ENCODE peak calls at places on chromosome X, in seven cellular contexts. One of them, this sample, is unnamed.

GRCh38 chrX:6004529-6004928 is 224.1 kb downstream of the NLGN4X start:
- DNase-seq in mucosa of descending colon: no peak
- DNase-seq in cardiac muscle cell: no peak
- DNase-seq in lower leg skin: no peak
- DNase-seq in GM20000: no peak
- DNase-seq in Peyer's patch: no peak
- DNase-seq in RWPE1: no peak
- DNase-seq in this sample: no peak

GRCh38 chrX:44873415-44874270 is 655 bp downstream of the KDM6A start:
- DNase-seq in mucosa of descending colon: peak
- DNase-seq in cardiac muscle cell: peak
- DNase-seq in lower leg skin: peak
- DNase-seq in GM20000: peak
- DNase-seq in Peyer's patch: peak
- DNase-seq in RWPE1: no peak
- DNase-seq in this sample: peak

GRCh38 chrX:132384301-132384700 is 104.5 kb downstream of the MBNL3 start:
- DNase-seq in mucosa of descending colon: no peak
- DNase-seq in cardiac muscle cell: no peak
- DNase-seq in lower leg skin: no peak
- DNase-seq in GM20000: no peak
- DNase-seq in Peyer's patch: no peak
- DNase-seq in RWPE1: no peak
- DNase-seq in this sample: no peak

GRCh38 chrX:133214316-133214715 is 3.8 kb downstream of the TFDP3 start:
- DNase-seq in mucosa of descending colon: no peak
- DNase-seq in cardiac muscle cell: no peak
- DNase-seq in lower leg skin: no peak
- DNase-seq in GM20000: no peak
- DNase-seq in Peyer's patch: no peak
- DNase-seq in RWPE1: no peak
- DNase-seq in this sample: no peak

GRCh38 chrX:154358011-154358410 is 16.4 kb downstream of the FLNA start:
- DNase-seq in mucosa of descending colon: no peak
- DNase-seq in cardiac muscle cell: no peak
- DNase-seq in lower leg skin: no peak
- DNase-seq in GM20000: no peak
- DNase-seq in Peyer's patch: no peak
- DNase-seq in RWPE1: no peak
- DNase-seq in this sample: no peak

GRCh38 chrX:40055495-40055894 is 42.3 kb downstream of the BCOR start:
- DNase-seq in mucosa of descending colon: no peak
- DNase-seq in cardiac muscle cell: no peak
- DNase-seq in lower leg skin: no peak
- DNase-seq in GM20000: no peak
- DNase-seq in Peyer's patch: no peak
- DNase-seq in RWPE1: no peak
- DNase-seq in this sample: no peak

GRCh38 chrX:30992381-30992904 is 79.4 kb downstream of the FTHL17 start:
- DNase-seq in mucosa of descending colon: no peak
- DNase-seq in cardiac muscle cell: peak
- DNase-seq in lower leg skin: no peak
- DNase-seq in GM20000: no peak
- DNase-seq in Peyer's patch: no peak
- DNase-seq in RWPE1: no peak
- DNase-seq in this sample: no peak

GRCh38 chrX:120302434-120302833 is 8.8 kb downstream of the TMEM255A start:
- DNase-seq in mucosa of descending colon: peak
- DNase-seq in cardiac muscle cell: peak
- DNase-seq in lower leg skin: no peak
- DNase-seq in GM20000: peak
- DNase-seq in Peyer's patch: peak
- DNase-seq in RWPE1: no peak
- DNase-seq in this sample: no peak

GRCh38 chrX:109954333-109954732 is 48.6 kb upstream of the TMEM164 start:
- DNase-seq in mucosa of descending colon: no peak
- DNase-seq in cardiac muscle cell: no peak
- DNase-seq in lower leg skin: no peak
- DNase-seq in GM20000: no peak
- DNase-seq in Peyer's patch: no peak
- DNase-seq in RWPE1: peak
- DNase-seq in this sample: no peak

GRCh38 chrX:13834316-13834715 is 17.4 kb upstream of the GPM6B start:
- DNase-seq in mucosa of descending colon: no peak
- DNase-seq in cardiac muscle cell: no peak
- DNase-seq in lower leg skin: no peak
- DNase-seq in GM20000: no peak
- DNase-seq in Peyer's patch: no peak
- DNase-seq in RWPE1: no peak
- DNase-seq in this sample: no peak

GRCh38 chrX:85992811-85993229 is 54.5 kb downstream of the CHM start:
- DNase-seq in mucosa of descending colon: no peak
- DNase-seq in cardiac muscle cell: no peak
- DNase-seq in lower leg skin: no peak
- DNase-seq in GM20000: no peak
- DNase-seq in Peyer's patch: no peak
- DNase-seq in RWPE1: peak
- DNase-seq in this sample: no peak

GRCh38 chrX:40130207-40130606 is 32.4 kb upstream of the BCOR start:
- DNase-seq in mucosa of descending colon: no peak
- DNase-seq in cardiac muscle cell: no peak
- DNase-seq in lower leg skin: no peak
- DNase-seq in GM20000: no peak
- DNase-seq in Peyer's patch: no peak
- DNase-seq in RWPE1: peak
- DNase-seq in this sample: no peak

GRCh38 chrX:48903290-48903689 is 5.6 kb downstream of the PQBP1 start:
- DNase-seq in mucosa of descending colon: no peak
- DNase-seq in cardiac muscle cell: no peak
- DNase-seq in lower leg skin: no peak
- DNase-seq in GM20000: no peak
- DNase-seq in Peyer's patch: no peak
- DNase-seq in RWPE1: no peak
- DNase-seq in this sample: no peak

GRCh38 chrX:130028196-130028595 is 45.8 kb downstream of the BCORL1 start:
- DNase-seq in mucosa of descending colon: no peak
- DNase-seq in cardiac muscle cell: peak
- DNase-seq in lower leg skin: peak
- DNase-seq in GM20000: peak
- DNase-seq in Peyer's patch: peak
- DNase-seq in RWPE1: peak
- DNase-seq in this sample: peak

GRCh38 chrX:13939741-13940597 is 89.7 kb downstream of the GEMIN8 start:
- DNase-seq in mucosa of descending colon: no peak
- DNase-seq in cardiac muscle cell: no peak
- DNase-seq in lower leg skin: no peak
- DNase-seq in GM20000: no peak
- DNase-seq in Peyer's patch: no peak
- DNase-seq in RWPE1: no peak
- DNase-seq in this sample: no peak

GRCh38 chrX:78687586-78687985 is 28.5 kb upstream of the RTL3 start:
- DNase-seq in mucosa of descending colon: no peak
- DNase-seq in cardiac muscle cell: no peak
- DNase-seq in lower leg skin: no peak
- DNase-seq in GM20000: no peak
- DNase-seq in Peyer's patch: no peak
- DNase-seq in RWPE1: no peak
- DNase-seq in this sample: no peak

GRCh38 chrX:12245650-12246645 is 107.7 kb downstream of the FRMPD4 start:
- DNase-seq in mucosa of descending colon: no peak
- DNase-seq in cardiac muscle cell: no peak
- DNase-seq in lower leg skin: no peak
- DNase-seq in GM20000: no peak
- DNase-seq in Peyer's patch: no peak
- DNase-seq in RWPE1: no peak
- DNase-seq in this sample: no peak

GRCh38 chrX:17635231-17635630 is 102.1 kb upstream of the SCML1 start:
- DNase-seq in mucosa of descending colon: peak
- DNase-seq in cardiac muscle cell: peak
- DNase-seq in lower leg skin: no peak
- DNase-seq in GM20000: no peak
- DNase-seq in Peyer's patch: no peak
- DNase-seq in RWPE1: no peak
- DNase-seq in this sample: no peak

GRCh38 chrX:58025979-58026378 is 115.7 kb upstream of the ZXDA start:
- DNase-seq in mucosa of descending colon: no peak
- DNase-seq in cardiac muscle cell: no peak
- DNase-seq in lower leg skin: no peak
- DNase-seq in GM20000: peak
- DNase-seq in Peyer's patch: peak
- DNase-seq in RWPE1: peak
- DNase-seq in this sample: no peak

GRCh38 chrX:103716967-103717366 is 6.3 kb downstream of the TMEM31 start:
- DNase-seq in mucosa of descending colon: no peak
- DNase-seq in cardiac muscle cell: no peak
- DNase-seq in lower leg skin: no peak
- DNase-seq in GM20000: no peak
- DNase-seq in Peyer's patch: no peak
- DNase-seq in RWPE1: peak
- DNase-seq in this sample: no peak

GRCh38 chrX:110414679-110415439 is 56.2 kb downstream of the RTL9 start:
- DNase-seq in mucosa of descending colon: no peak
- DNase-seq in cardiac muscle cell: no peak
- DNase-seq in lower leg skin: no peak
- DNase-seq in GM20000: peak
- DNase-seq in Peyer's patch: no peak
- DNase-seq in RWPE1: no peak
- DNase-seq in this sample: no peak

GRCh38 chrX:52870041-52870440 is 2.2 kb upstream of the XAGE3 start:
- DNase-seq in mucosa of descending colon: no peak
- DNase-seq in cardiac muscle cell: no peak
- DNase-seq in lower leg skin: no peak
- DNase-seq in GM20000: no peak
- DNase-seq in Peyer's patch: no peak
- DNase-seq in RWPE1: no peak
- DNase-seq in this sample: no peak

GRCh38 chrX:117771384-117771783 is 345.2 kb downstream of the KLHL13 start:
- DNase-seq in mucosa of descending colon: no peak
- DNase-seq in cardiac muscle cell: no peak
- DNase-seq in lower leg skin: no peak
- DNase-seq in GM20000: no peak
- DNase-seq in Peyer's patch: no peak
- DNase-seq in RWPE1: no peak
- DNase-seq in this sample: no peak

DNA sequence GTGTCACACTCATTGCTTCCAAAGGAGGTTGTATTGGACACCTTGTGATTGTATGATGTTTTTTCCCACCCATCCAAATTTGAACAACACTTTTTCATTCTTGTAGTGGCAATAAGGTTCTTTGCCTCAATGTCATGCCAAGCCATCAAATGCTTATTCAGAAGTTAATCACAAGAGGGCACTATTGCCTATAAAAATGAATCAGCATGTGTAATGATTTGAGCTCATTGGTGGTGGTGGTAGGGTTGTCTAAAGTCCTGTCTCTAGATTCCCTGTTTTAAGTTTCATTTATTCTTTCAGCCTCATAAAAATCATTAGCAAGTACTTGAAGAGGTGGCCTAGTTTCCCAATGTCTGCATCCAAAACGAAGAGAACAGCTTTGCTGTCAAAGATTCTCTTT is 37.0 kb downstream of the IRS4 start:
- DNase-seq in mucosa of descending colon: no peak
- DNase-seq in cardiac muscle cell: peak
- DNase-seq in lower leg skin: no peak
- DNase-seq in GM20000: peak
- DNase-seq in Peyer's patch: no peak
- DNase-seq in RWPE1: peak
- DNase-seq in this sample: no peak
- TF ChIP-seq CTCF in mucosa of descending colon: no peak
- TF ChIP-seq CTCF in cardiac muscle cell: peak
- TF ChIP-seq CTCF in lower leg skin: no peak
- TF ChIP-seq CTCF in GM20000: no peak
- TF ChIP-seq CTCF in Peyer's patch: no peak
- TF ChIP-seq CTCF in RWPE1: no peak
- TF ChIP-seq CTCF in this sample: no peak

GRCh38 chrX:135389243-135389642 is 32.5 kb upstream of the SMIM10L2A start:
- DNase-seq in mucosa of descending colon: no peak
- DNase-seq in cardiac muscle cell: no peak
- DNase-seq in lower leg skin: no peak
- DNase-seq in GM20000: no peak
- DNase-seq in Peyer's patch: no peak
- DNase-seq in RWPE1: no peak
- DNase-seq in this sample: no peak

GRCh38 chrX:135388841-135389240 is 32.9 kb upstream of the SMIM10L2A start:
- DNase-seq in mucosa of descending colon: no peak
- DNase-seq in cardiac muscle cell: no peak
- DNase-seq in lower leg skin: no peak
- DNase-seq in GM20000: no peak
- DNase-seq in Peyer's patch: no peak
- DNase-seq in RWPE1: no peak
- DNase-seq in this sample: no peak

GRCh38 chrX:135384161-135384836 is 37.4 kb upstream of the SMIM10L2A start:
- DNase-seq in mucosa of descending colon: no peak
- DNase-seq in cardiac muscle cell: no peak
- DNase-seq in lower leg skin: no peak
- DNase-seq in GM20000: no peak
- DNase-seq in Peyer's patch: no peak
- DNase-seq in RWPE1: no peak
- DNase-seq in this sample: no peak

GRCh38 chrX:135382260-135382659 is 39.5 kb upstream of the SMIM10L2A start:
- DNase-seq in mucosa of descending colon: no peak
- DNase-seq in cardiac muscle cell: no peak
- DNase-seq in lower leg skin: no peak
- DNase-seq in GM20000: no peak
- DNase-seq in Peyer's patch: no peak
- DNase-seq in RWPE1: no peak
- DNase-seq in this sample: peak

GRCh38 chrX:135383249-135383648 is 38.5 kb upstream of the SMIM10L2A start:
- DNase-seq in mucosa of descending colon: no peak
- DNase-seq in cardiac muscle cell: no peak
- DNase-seq in lower leg skin: no peak
- DNase-seq in GM20000: no peak
- DNase-seq in Peyer's patch: no peak
- DNase-seq in RWPE1: no peak
- DNase-seq in this sample: no peak
- TF ChIP-seq CTCF in mucosa of descending colon: no peak
- TF ChIP-seq CTCF in cardiac muscle cell: no peak
- TF ChIP-seq CTCF in lower leg skin: no peak
- TF ChIP-seq CTCF in GM20000: no peak
- TF ChIP-seq CTCF in Peyer's patch: no peak
- TF ChIP-seq CTCF in RWPE1: no peak
- TF ChIP-seq CTCF in this sample: no peak

GRCh38 chrX:50082741-50083140 is 118.1 kb downstream of the AKAP4 start:
- DNase-seq in mucosa of descending colon: no peak
- DNase-seq in cardiac muscle cell: no peak
- DNase-seq in lower leg skin: no peak
- DNase-seq in GM20000: no peak
- DNase-seq in Peyer's patch: no peak
- DNase-seq in RWPE1: no peak
- DNase-seq in this sample: no peak
- TF ChIP-seq CTCF in mucosa of descending colon: no peak
- TF ChIP-seq CTCF in cardiac muscle cell: no peak
- TF ChIP-seq CTCF in lower leg skin: no peak
- TF ChIP-seq CTCF in GM20000: no peak
- TF ChIP-seq CTCF in Peyer's patch: no peak
- TF ChIP-seq CTCF in RWPE1: no peak
- TF ChIP-seq CTCF in this sample: no peak

DNA sequence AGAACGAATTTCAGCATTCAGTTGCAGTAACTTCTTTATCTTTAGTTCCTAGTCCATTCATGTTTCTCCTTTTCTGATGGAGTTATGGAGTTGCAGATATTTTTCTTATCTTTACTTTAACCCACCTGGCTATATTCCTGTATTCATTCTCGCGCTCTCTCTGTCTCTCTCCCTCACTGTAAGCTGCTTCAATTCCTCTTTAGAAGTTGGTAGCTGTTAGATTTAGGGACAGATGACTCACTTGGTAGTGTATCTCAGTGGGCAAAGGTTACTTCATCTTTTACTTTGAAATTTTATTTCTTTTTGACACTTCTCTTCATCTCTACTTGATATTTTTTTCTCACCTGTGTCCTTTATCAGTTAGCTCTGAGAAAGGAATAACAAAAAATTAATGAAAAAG is 49.6 kb upstream of the BRS3 start:
- DNase-seq in mucosa of descending colon: no peak
- DNase-seq in cardiac muscle cell: no peak
- DNase-seq in lower leg skin: no peak
- DNase-seq in GM20000: no peak
- DNase-seq in Peyer's patch: no peak
- DNase-seq in RWPE1: no peak
- DNase-seq in this sample: no peak
- TF ChIP-seq CTCF in mucosa of descending colon: no peak
- TF ChIP-seq CTCF in cardiac muscle cell: no peak
- TF ChIP-seq CTCF in lower leg skin: no peak
- TF ChIP-seq CTCF in GM20000: no peak
- TF ChIP-seq CTCF in Peyer's patch: no peak
- TF ChIP-seq CTCF in RWPE1: no peak
- TF ChIP-seq CTCF in this sample: no peak